ENCODE peak calls at places on chromosomes 5 and 9, in six cellular contexts. B is OCI-LY7; S is activated CD8-positive, alpha-beta T cell treated with anti-CD3 and anti-CD28 coated beads for 36 hours; C is HFFc6; X is left ventricle myocardium inferior; I is AG09319. Y is an unnamed sample.

GRCh38 chr5:123879071-123879470 is 367.1 kb downstream of the CSNK1G3 start:
- DNase-seq in X (no peak), B (no peak), C (no peak), S (no peak), I (no peak), Y (no peak)

GRCh38 chr5:178941361-178941760 is 363 bp downstream of the ZNF454 start:
- DNase-seq in C (no peak), S (no peak), I (no peak), X (peak), B (no peak), Y (no peak)

GRCh38 chr9:23741304-23741800 is 84.7 kb downstream of the ELAVL2 start:
- DNase-seq in B (peak), S (no peak), X (no peak), I (no peak), C (no peak), Y (no peak)

GRCh38 chr5:111685969-111686368 is 71.0 kb downstream of the NREP start:
- DNase-seq in C (no peak), S (no peak), X (no peak), I (no peak), B (peak), Y (no peak)

GRCh38 chr9:134894136-134894860 is 13.7 kb downstream of the FCN2 start:
- DNase-seq in I (no peak), X (no peak), B (no peak), C (no peak), S (no peak), Y (no peak)

GRCh38 chr5:1106385-1107166 is 5.3 kb downstream of the SLC12A7 start:
- DNase-seq in X (no peak), B (no peak), S (peak), C (no peak), I (no peak), Y (no peak)

GRCh38 chr5:88776692-88777091 is 106.3 kb downstream of the MEF2C start:
- DNase-seq in X (no peak), I (no peak), S (no peak), C (no peak), B (no peak), Y (no peak)

GRCh38 chr9:110640736-110641135 is 27.9 kb upstream of the MUSK start:
- DNase-seq in I (no peak), B (no peak), X (no peak), S (no peak), C (no peak), Y (no peak)

GRCh38 chr5:163106098-163106497 is 331.3 kb upstream of the CCNG1 start:
- DNase-seq in I (no peak), C (no peak), S (no peak), B (no peak), X (no peak), Y (no peak)

GRCh38 chr9:128683340-128684064 is 5.5 kb upstream of the SET start:
- DNase-seq in B (peak), I (no peak), X (peak), S (peak), C (no peak), Y (peak)

GRCh38 chr5:65620021-65620420 is 4.1 kb downstream of the TRIM23 start:
- DNase-seq in S (no peak), C (no peak), B (no peak), X (no peak), I (no peak), Y (no peak)

GRCh38 chr5:32833127-32833526 is 122.0 kb downstream of the NPR3 start:
- DNase-seq in B (no peak), S (no peak), C (no peak), X (no peak), I (no peak), Y (no peak)

GRCh38 chr9:18905883-18906649 is 126.9 kb downstream of the SAXO1 start:
- DNase-seq in S (no peak), B (no peak), C (no peak), I (no peak), X (no peak), Y (peak)

GRCh38 chr5:153835891-153836515 is 202.7 kb downstream of the FAM114A2 start:
- DNase-seq in S (no peak), C (no peak), I (no peak), B (no peak), X (no peak), Y (no peak)

GRCh38 chr9:70924905-70925547 is 196.4 kb downstream of the TRPM3 start:
- DNase-seq in X (no peak), C (peak), S (peak), I (peak), B (peak), Y (peak)

GRCh38 chr5:135997936-135998335 is 30.9 kb upstream of the TGFBI start:
- DNase-seq in B (no peak), C (no peak), I (no peak), S (no peak), X (no peak), Y (no peak)

GRCh38 chr9:96350866-96351265 is 32.6 kb downstream of the SLC35D2 start:
- DNase-seq in S (no peak), I (no peak), B (no peak), X (no peak), C (no peak), Y (no peak)

GRCh38 chr9:83622433-83622813 is 520 bp upstream of the IDNK start:
- DNase-seq in S (no peak), X (no peak), C (no peak), B (peak), I (no peak), Y (no peak)

GRCh38 chr9:126363847-126364671 is 37.4 kb downstream of the MVB12B start:
- DNase-seq in B (no peak), I (peak), S (no peak), C (no peak), X (no peak), Y (peak)

GRCh38 chr5:135551593-135552447 is 16.1 kb upstream of the NEUROG1 start:
- DNase-seq in C (peak), I (peak), B (peak), S (peak), X (peak), Y (peak)

GRCh38 chr9:28820741-28821140 is 1247.5 kb upstream of the C9orf72 start:
- DNase-seq in X (no peak), S (no peak), I (no peak), C (no peak), B (no peak), Y (no peak)

GRCh38 chr9:15856591-15856990 is 303.7 kb downstream of the CCDC171 start:
- DNase-seq in S (no peak), C (peak), B (no peak), I (no peak), X (no peak), Y (peak)

GRCh38 chr5:87340716-87341115 is 72.0 kb downstream of the CCNH start:
- DNase-seq in C (no peak), X (no peak), S (no peak), B (no peak), I (no peak), Y (no peak)

GRCh38 chr5:173472164-173472563 is 143.9 kb upstream of the STC2 start:
- DNase-seq in I (peak), C (peak), S (no peak), X (peak), B (no peak), Y (peak)

GRCh38 chr9:130188860-130189481 is 16.8 kb downstream of the NCS1 start:
- DNase-seq in S (no peak), I (no peak), B (no peak), C (no peak), X (no peak), Y (no peak)

GRCh38 chr5:158976035-158976434 is 123.7 kb downstream of the EBF1 start:
- DNase-seq in S (no peak), B (no peak), X (no peak), C (peak), I (no peak), Y (peak)

GRCh38 chr5:53201746-53202145 is 92.2 kb upstream of the MOCS2 start:
- DNase-seq in X (no peak), B (peak), S (peak), C (no peak), I (no peak), Y (no peak)

GRCh38 chr5:142245776-142246175 is 79.0 kb downstream of the SPRY4 start:
- DNase-seq in X (no peak), C (no peak), B (no peak), S (no peak), I (no peak), Y (peak)

GRCh38 chr9:121921444-121921843 is 171.7 kb downstream of the TTLL11 start:
- DNase-seq in C (no peak), S (no peak), B (peak), I (no peak), X (no peak), Y (no peak)

GRCh38 chr9:130172858-130173461 is 756 bp downstream of the NCS1 start:
- DNase-seq in X (no peak), C (peak), S (peak), I (no peak), B (no peak), Y (no peak)

GRCh38 chr5:33891731-33892418 is at the start of gene ADAMTS12:
- DNase-seq in X (peak), B (no peak), I (no peak), S (no peak), C (peak), Y (peak)

GRCh38 chr5:100828756-100829342 is 74.2 kb downstream of the ST8SIA4 start:
- DNase-seq in S (no peak), C (no peak), I (no peak), X (no peak), B (no peak), Y (no peak)

GRCh38 chr9:69016366-69017096 is 2.6 kb upstream of the PRKACG start:
- DNase-seq in C (no peak), S (no peak), X (no peak), I (no peak), B (no peak), Y (no peak)

GRCh38 chr5:112146323-112146848 is 272.7 kb downstream of the EPB41L4A start:
- DNase-seq in X (no peak), S (no peak), B (no peak), C (peak), I (peak), Y (peak)

GRCh38 chr5:154729613-154730012 is 25.6 kb upstream of the LARP1 start:
- DNase-seq in C (no peak), X (no peak), I (no peak), B (no peak), S (no peak), Y (no peak)

GRCh38 chr9:113807173-113808061 is 68.7 kb upstream of the ZNF618 start:
- DNase-seq in B (peak), X (peak), S (peak), I (peak), C (peak), Y (peak)

DNA sequence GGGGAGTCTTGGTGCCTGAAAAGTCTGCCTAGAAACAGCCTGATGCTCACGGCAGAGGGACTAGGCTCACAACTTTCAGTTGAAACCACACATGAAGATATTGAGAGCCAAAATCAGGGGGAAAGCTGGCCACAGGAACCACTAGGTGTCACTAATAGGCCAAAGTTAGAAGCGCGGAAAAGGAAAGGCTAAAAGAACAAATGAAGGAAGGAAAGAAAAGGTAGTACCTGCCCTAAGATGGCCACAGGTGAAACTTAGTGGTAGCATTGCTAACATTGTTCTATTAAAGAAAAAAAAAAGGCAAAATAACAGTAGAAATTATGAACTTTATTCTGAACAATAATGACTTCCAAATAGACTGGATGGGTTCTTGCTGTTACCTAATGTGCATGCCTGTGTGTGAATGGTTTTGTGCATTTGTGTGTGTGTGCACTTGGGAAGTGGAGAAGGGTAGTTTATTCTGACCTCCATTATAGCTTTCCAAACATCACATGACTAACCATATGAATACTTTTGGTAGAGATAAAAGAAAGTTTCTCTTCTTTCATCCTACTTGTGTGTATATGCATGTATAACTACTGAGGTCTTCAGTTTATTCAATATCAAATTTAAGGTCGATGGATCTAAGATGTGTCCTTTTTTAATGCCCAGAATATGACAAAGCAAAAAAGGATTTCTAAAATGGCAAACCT is 2.1 kb upstream of the RFESD start:
- DNase-seq in I (no peak), B (peak), S (peak), C (peak), X (no peak), Y (peak)
- TF ChIP-seq CTCF in I (peak), B (peak), S (peak), C (peak), X (peak), Y (peak)

DNA sequence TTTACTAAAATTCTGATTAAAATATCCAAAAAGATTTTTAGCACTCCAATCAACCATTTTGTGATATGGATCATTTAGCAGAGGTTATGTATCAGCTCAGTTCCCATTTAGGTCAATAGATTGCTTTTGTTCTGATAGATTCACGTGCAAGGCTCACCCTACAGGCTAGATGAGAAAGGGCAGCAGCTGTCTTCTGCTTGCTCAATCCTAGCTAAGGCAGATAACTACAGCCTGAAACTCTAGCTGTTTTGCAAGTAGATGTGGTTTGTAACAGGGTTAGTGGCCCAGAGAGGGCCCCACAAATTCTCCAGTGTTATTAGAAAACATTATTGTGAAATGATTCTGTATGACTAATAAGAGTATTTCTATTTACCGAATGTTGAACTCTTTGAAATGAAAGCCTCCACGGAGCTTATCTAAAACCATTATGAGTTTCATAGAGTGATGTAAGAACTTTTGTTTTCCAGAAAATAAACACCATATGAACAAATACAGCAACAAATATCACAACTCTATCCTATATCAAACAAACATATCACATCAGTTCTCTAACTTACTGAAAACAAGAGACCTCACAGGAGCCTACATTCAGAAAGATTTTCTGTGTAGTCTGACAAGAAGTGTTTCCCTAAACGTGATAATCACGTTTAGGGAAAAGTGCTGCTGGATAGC is 841.9 kb upstream of the ACO1 start:
- DNase-seq in X (no peak), I (peak), S (peak), B (peak), C (no peak), Y (peak)
- TF ChIP-seq CTCF in X (peak), I (no peak), S (peak), B (peak), C (no peak), Y (peak)

DNA sequence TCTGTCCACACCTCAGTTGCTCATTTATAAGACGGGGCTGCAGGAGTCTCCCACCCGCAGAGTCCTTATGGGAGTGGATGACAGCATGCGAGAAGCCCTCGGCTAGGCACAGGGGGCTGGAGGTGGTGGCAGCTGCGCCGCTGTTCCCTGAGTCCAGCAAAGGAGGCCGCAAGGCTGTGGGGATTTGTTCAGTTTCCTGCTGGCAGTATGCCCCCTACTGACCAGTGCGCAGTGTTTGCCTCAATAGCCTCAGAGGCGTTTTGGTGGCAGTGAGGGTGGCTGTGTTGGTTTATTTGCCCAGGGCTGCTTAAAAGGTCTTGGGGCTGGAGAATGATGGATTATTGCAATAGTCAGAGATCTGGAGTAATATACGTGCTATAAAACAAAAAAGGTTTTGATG is 176.3 kb upstream of the OTULINL start:
- DNase-seq in I (no peak), B (no peak), S (no peak), C (no peak), X (no peak), Y (no peak)
- TF ChIP-seq CTCF in I (no peak), B (peak), S (peak), C (peak), X (peak), Y (peak)

GRCh38 chr5:102959055-102959454 is 160.9 kb downstream of the GIN1 start:
- DNase-seq in X (no peak), C (peak), I (peak), S (no peak), B (no peak), Y (peak)
- TF ChIP-seq CTCF in X (no peak), C (no peak), I (no peak), S (no peak), B (no peak), Y (no peak)

DNA sequence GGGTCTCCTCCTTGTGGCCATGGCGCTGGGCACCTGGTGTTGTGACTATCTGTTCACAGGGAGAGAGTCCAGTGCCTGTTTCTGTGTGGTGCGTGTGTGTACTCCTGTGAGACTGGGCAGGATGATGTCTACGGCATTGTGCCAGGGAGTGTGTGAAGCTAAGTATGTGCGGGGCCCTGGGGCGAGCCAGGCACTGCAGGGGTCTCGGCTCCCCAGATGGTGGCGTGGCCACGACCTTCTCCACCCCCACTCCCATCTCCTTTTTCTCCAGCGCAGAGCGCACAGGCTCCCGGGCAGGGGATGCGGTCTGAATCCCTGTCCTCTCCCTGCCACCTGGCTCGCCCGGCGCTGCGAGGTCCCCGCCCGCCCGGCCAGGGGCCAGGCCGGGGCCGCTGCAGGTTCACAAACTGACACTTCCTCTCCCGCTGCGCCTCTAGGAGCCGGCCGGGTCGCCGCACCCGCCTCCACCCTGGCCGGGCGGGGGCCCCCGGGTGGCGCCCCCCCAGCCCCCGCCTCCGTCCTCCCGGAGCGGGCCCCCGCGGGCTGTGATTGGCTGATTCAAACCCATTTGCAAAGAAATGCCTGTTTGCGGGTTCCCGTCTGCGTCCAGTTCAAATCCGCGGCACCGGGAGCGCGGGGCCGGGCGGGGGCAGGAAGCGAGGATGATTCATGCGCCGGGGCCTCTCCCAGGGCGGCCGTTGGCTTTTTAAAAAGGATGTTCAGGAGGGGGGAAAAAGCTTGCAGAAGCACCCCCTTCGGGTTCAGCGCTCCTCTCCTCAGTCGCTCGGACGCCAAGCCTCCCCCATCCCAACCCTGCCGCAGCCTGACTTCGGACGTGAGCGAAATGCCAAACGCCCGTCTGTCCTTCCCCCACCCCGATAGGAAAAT is 790 bp downstream of the PHF19 start:
- DNase-seq in C (peak), I (peak), B (peak), X (peak), S (peak), Y (peak)
- TF ChIP-seq CTCF in C (peak), I (peak), B (peak), X (no peak), S (no peak), Y (peak)

DNA sequence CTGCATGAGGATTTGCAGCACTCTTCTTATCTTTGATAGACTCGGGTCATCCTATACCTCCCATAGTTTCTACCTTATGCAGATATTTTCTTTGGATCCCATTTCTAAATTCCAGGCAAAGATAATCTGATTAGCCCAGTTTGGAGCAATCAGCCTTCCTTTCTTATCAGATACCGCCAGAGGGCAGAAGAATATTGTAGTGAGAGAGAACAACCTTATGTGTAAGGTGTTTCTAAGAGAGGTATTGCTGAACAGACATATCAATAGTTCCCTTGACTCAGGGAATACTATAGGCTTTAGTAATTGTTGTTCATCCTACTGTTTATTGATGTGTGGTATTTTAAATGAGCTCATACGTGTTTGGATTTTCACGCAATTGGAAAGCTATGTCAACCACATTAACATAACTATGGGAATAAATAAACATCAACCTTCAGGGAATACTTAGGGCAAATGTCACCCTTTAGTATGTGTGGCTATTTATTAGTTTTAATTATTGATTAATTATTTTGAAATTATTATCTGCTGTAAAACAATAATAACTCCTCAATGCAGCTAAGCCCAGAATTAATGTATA is 1435.2 kb upstream of the CDH9 start:
- DNase-seq in B (peak), X (no peak), I (no peak), C (no peak), S (no peak), Y (peak)
- TF ChIP-seq CTCF in B (peak), X (no peak), I (no peak), C (peak), S (no peak), Y (peak)

GRCh38 chr9:35616681-35617459 is 1.3 kb downstream of the CD72 start:
- DNase-seq in B (peak), C (no peak), X (peak), I (no peak), S (peak), Y (peak)
- TF ChIP-seq CTCF in B (peak), C (no peak), X (no peak), I (peak), S (peak), Y (peak)